ENCODE peak calls at places on chromosomes 1 and 21, in nine cellular contexts. C, S, Y, T, X, K, M, O and Z are unnamed samples.

GRCh38 chr1:183287191-183287675 is 101.2 kb downstream of the LAMC2 start:
- DNase-seq in C (no peak), S (no peak), Y (no peak), T (no peak), X (no peak), K (no peak), M (no peak), O (no peak), Z (no peak)

GRCh38 chr21:35861656-35862055 is 198.7 kb downstream of the SETD4 start:
- DNase-seq in C (no peak), S (no peak), Y (no peak), T (peak), X (no peak), K (peak), M (no peak), O (no peak), Z (no peak)

GRCh38 chr1:54483875-54484437 is 64.1 kb upstream of the ACOT11 start:
- DNase-seq in C (no peak), S (no peak), Y (no peak), T (no peak), X (no peak), K (no peak), M (no peak), O (no peak), Z (no peak)

GRCh38 chr21:36428789-36429671 is 43.8 kb downstream of the CHAF1B start:
- DNase-seq in C (no peak), S (no peak), Y (peak), T (no peak), X (no peak), K (no peak), M (no peak), O (no peak), Z (no peak)

GRCh38 chr1:89273324-89273778 is 691 bp upstream of the GBP5 start:
- DNase-seq in C (no peak), S (no peak), Y (no peak), T (no peak), X (no peak), K (no peak), M (no peak), O (no peak), Z (no peak)

GRCh38 chr1:205306929-205307566 is 14.5 kb downstream of the NUAK2 start:
- DNase-seq in C (no peak), S (no peak), Y (no peak), T (no peak), X (no peak), K (no peak), M (no peak), O (no peak), Z (no peak)

GRCh38 chr1:214898154-214898553 is 184.4 kb upstream of the KCNK2 start:
- DNase-seq in C (no peak), S (no peak), Y (no peak), T (no peak), X (no peak), K (no peak), M (no peak), O (no peak), Z (no peak)

GRCh38 chr1:14846688-14847087 is 248.2 kb downstream of the KAZN start:
- DNase-seq in C (no peak), S (no peak), Y (no peak), T (no peak), X (no peak), K (no peak), M (no peak), O (no peak), Z (no peak)

GRCh38 chr1:8211620-8212442 is 106.1 kb upstream of the SLC45A1 start:
- DNase-seq in C (peak), S (no peak), Y (no peak), T (no peak), X (no peak), K (no peak), M (no peak), O (peak), Z (no peak)

GRCh38 chr1:162230096-162230495 is 146.6 kb downstream of the SPATA46 start:
- DNase-seq in C (no peak), S (no peak), Y (peak), T (peak), X (peak), K (no peak), M (no peak), O (no peak), Z (no peak)

GRCh38 chr1:88973520-88974137 is 18.8 kb downstream of the KYAT3 start:
- DNase-seq in C (no peak), S (no peak), Y (peak), T (no peak), X (no peak), K (peak), M (no peak), O (no peak), Z (no peak)